ENCODE peak calls at places on chromosomes 7 and 10, in ten cellular contexts. One of them, this sample, is unnamed.

GRCh38 chr10:114239117-114239993 is at the start of gene VWA2:
- DNase-seq in astrocyte of the spinal cord: no peak
- DNase-seq in endothelial cell: peak; percentile 55
- DNase-seq in colonic mucosa: peak; percentile 61
- DNase-seq in brain microvascular endothelial cell: no peak
- DNase-seq in psoas muscle: peak; percentile 18
- DNase-seq in Caco-2: peak; percentile 85
- DNase-seq in suprapubic skin: no peak
- DNase-seq in heart right ventricle: peak; percentile 14
- DNase-seq in osteoblast: no peak
- DNase-seq in this sample: no peak

GRCh38 chr7:7770228-7770627 is 51.8 kb upstream of the RPA3 start:
- DNase-seq in Caco-2: no peak
- DNase-seq in heart right ventricle: no peak
- DNase-seq in colonic mucosa: no peak
- DNase-seq in endothelial cell: no peak
- DNase-seq in brain microvascular endothelial cell: no peak
- DNase-seq in osteoblast: no peak
- DNase-seq in astrocyte of the spinal cord: peak; percentile 34
- DNase-seq in psoas muscle: no peak
- DNase-seq in suprapubic skin: no peak
- DNase-seq in this sample: no peak

GRCh38 chr10:21675157-21675796 is 141.2 kb downstream of the MLLT10 start:
- DNase-seq in endothelial cell: peak; percentile 31
- DNase-seq in osteoblast: peak; percentile 25
- DNase-seq in suprapubic skin: no peak
- DNase-seq in psoas muscle: no peak
- DNase-seq in brain microvascular endothelial cell: peak; percentile 14
- DNase-seq in Caco-2: peak; percentile 70
- DNase-seq in colonic mucosa: peak; percentile 30
- DNase-seq in heart right ventricle: no peak
- DNase-seq in astrocyte of the spinal cord: peak; percentile 26
- DNase-seq in this sample: no peak

GRCh38 chr10:133462512-133463305 is 9.0 kb downstream of the SCART1 start:
- DNase-seq in colonic mucosa: no peak
- DNase-seq in osteoblast: peak; percentile 74
- DNase-seq in astrocyte of the spinal cord: no peak
- DNase-seq in heart right ventricle: no peak
- DNase-seq in Caco-2: no peak
- DNase-seq in suprapubic skin: no peak
- DNase-seq in psoas muscle: no peak
- DNase-seq in endothelial cell: no peak
- DNase-seq in brain microvascular endothelial cell: no peak
- DNase-seq in this sample: no peak

GRCh38 chr10:116143673-116144072 is 129.3 kb downstream of the GFRA1 start:
- DNase-seq in colonic mucosa: no peak
- DNase-seq in osteoblast: no peak
- DNase-seq in endothelial cell: no peak
- DNase-seq in heart right ventricle: no peak
- DNase-seq in suprapubic skin: no peak
- DNase-seq in astrocyte of the spinal cord: no peak
- DNase-seq in Caco-2: no peak
- DNase-seq in psoas muscle: no peak
- DNase-seq in brain microvascular endothelial cell: no peak
- DNase-seq in this sample: no peak

GRCh38 chr10:29408847-29409240 is 120.0 kb downstream of the LYZL1 start:
- DNase-seq in colonic mucosa: no peak
- DNase-seq in psoas muscle: no peak
- DNase-seq in brain microvascular endothelial cell: no peak
- DNase-seq in osteoblast: no peak
- DNase-seq in heart right ventricle: no peak
- DNase-seq in endothelial cell: no peak
- DNase-seq in Caco-2: no peak
- DNase-seq in astrocyte of the spinal cord: no peak
- DNase-seq in suprapubic skin: no peak
- DNase-seq in this sample: no peak

GRCh38 chr7:123865517-123866117 is 20.6 kb downstream of the HYAL4 start:
- DNase-seq in brain microvascular endothelial cell: peak; percentile 76
- DNase-seq in colonic mucosa: peak; percentile 78
- DNase-seq in psoas muscle: no peak
- DNase-seq in osteoblast: no peak
- DNase-seq in suprapubic skin: no peak
- DNase-seq in Caco-2: peak; percentile 72
- DNase-seq in astrocyte of the spinal cord: peak; percentile 76
- DNase-seq in heart right ventricle: peak; percentile 51
- DNase-seq in endothelial cell: peak; percentile 58
- DNase-seq in this sample: no peak

GRCh38 chr7:47611045-47611511 is 29.2 kb upstream of the TNS3 start:
- DNase-seq in suprapubic skin: no peak
- DNase-seq in brain microvascular endothelial cell: no peak
- DNase-seq in colonic mucosa: peak; percentile 88
- DNase-seq in heart right ventricle: no peak
- DNase-seq in astrocyte of the spinal cord: no peak
- DNase-seq in endothelial cell: no peak
- DNase-seq in psoas muscle: no peak
- DNase-seq in Caco-2: no peak
- DNase-seq in osteoblast: no peak
- DNase-seq in this sample: no peak

DNA sequence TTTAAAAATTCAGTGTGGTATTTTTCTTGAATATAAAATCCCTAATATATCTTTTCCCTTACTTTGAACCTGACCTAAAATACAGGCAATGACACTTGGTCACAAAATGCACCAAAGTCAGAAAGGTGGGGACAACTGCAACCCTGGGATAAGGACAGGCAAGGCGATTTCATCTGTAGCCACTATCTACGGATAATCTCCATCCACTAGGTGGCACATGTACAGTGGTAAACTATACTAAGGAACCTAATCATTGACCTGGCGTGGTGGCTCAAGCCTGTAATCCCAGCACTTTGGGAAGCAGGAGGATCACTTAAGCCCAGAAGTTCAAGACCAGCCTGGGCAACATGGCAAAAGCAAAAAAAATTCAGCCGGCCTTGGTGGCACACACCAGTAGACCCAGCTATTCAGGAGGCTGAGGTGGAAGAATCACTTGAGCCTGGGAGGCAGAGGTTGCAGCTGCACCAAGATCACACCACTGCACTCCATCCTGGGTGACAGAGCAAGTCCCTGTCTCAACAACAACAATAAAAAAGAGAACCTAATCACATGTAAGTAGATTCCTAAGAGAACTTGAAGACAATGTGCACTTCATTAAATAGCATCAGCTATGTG is 98.9 kb downstream of the KMT2C start:
- DNase-seq in suprapubic skin: no peak
- DNase-seq in endothelial cell: peak; percentile 22
- DNase-seq in Caco-2: peak; percentile 63
- DNase-seq in psoas muscle: no peak
- DNase-seq in heart right ventricle: peak; percentile 14
- DNase-seq in colonic mucosa: peak; percentile 49
- DNase-seq in osteoblast: peak; percentile 37
- DNase-seq in brain microvascular endothelial cell: peak; percentile 52
- DNase-seq in astrocyte of the spinal cord: peak; percentile 57
- DNase-seq in this sample: no peak
- TF ChIP-seq CTCF in suprapubic skin: peak; percentile 34
- TF ChIP-seq CTCF in endothelial cell: no peak
- TF ChIP-seq CTCF in Caco-2: peak; percentile 56
- TF ChIP-seq CTCF in psoas muscle: peak; percentile 55
- TF ChIP-seq CTCF in heart right ventricle: peak; percentile 64
- TF ChIP-seq CTCF in colonic mucosa: peak; percentile 41
- TF ChIP-seq CTCF in osteoblast: peak; percentile 61
- TF ChIP-seq CTCF in brain microvascular endothelial cell: peak; percentile 69
- TF ChIP-seq CTCF in astrocyte of the spinal cord: peak; percentile 61
- TF ChIP-seq CTCF in this sample: peak; percentile 80

GRCh38 chr7:136180984-136181383 is 203.8 kb upstream of the MTPN start:
- DNase-seq in astrocyte of the spinal cord: no peak
- DNase-seq in osteoblast: no peak
- DNase-seq in colonic mucosa: no peak
- DNase-seq in suprapubic skin: no peak
- DNase-seq in brain microvascular endothelial cell: no peak
- DNase-seq in psoas muscle: no peak
- DNase-seq in endothelial cell: no peak
- DNase-seq in Caco-2: no peak
- DNase-seq in heart right ventricle: no peak
- DNase-seq in this sample: no peak

GRCh38 chr7:136184719-136185118 is 207.6 kb upstream of the MTPN start:
- DNase-seq in astrocyte of the spinal cord: no peak
- DNase-seq in colonic mucosa: no peak
- DNase-seq in heart right ventricle: no peak
- DNase-seq in endothelial cell: no peak
- DNase-seq in Caco-2: no peak
- DNase-seq in brain microvascular endothelial cell: no peak
- DNase-seq in osteoblast: no peak
- DNase-seq in psoas muscle: no peak
- DNase-seq in suprapubic skin: no peak
- DNase-seq in this sample: no peak

GRCh38 chr7:136179154-136179553 is 202.0 kb upstream of the MTPN start:
- DNase-seq in astrocyte of the spinal cord: no peak
- DNase-seq in brain microvascular endothelial cell: no peak
- DNase-seq in heart right ventricle: no peak
- DNase-seq in osteoblast: no peak
- DNase-seq in endothelial cell: no peak
- DNase-seq in psoas muscle: no peak
- DNase-seq in colonic mucosa: no peak
- DNase-seq in suprapubic skin: no peak
- DNase-seq in Caco-2: no peak
- DNase-seq in this sample: no peak

GRCh38 chr7:136179829-136180721 is 202.9 kb upstream of the MTPN start:
- DNase-seq in osteoblast: no peak
- DNase-seq in psoas muscle: no peak
- DNase-seq in heart right ventricle: no peak
- DNase-seq in colonic mucosa: no peak
- DNase-seq in brain microvascular endothelial cell: no peak
- DNase-seq in suprapubic skin: no peak
- DNase-seq in astrocyte of the spinal cord: no peak
- DNase-seq in endothelial cell: no peak
- DNase-seq in Caco-2: no peak
- DNase-seq in this sample: no peak

GRCh38 chr7:136183981-136184380 is 206.8 kb upstream of the MTPN start:
- DNase-seq in colonic mucosa: no peak
- DNase-seq in heart right ventricle: no peak
- DNase-seq in brain microvascular endothelial cell: no peak
- DNase-seq in astrocyte of the spinal cord: peak; percentile 4
- DNase-seq in psoas muscle: no peak
- DNase-seq in endothelial cell: peak; percentile 9
- DNase-seq in suprapubic skin: no peak
- DNase-seq in osteoblast: no peak
- DNase-seq in Caco-2: no peak
- DNase-seq in this sample: no peak
- TF ChIP-seq CTCF in colonic mucosa: no peak
- TF ChIP-seq CTCF in heart right ventricle: peak; percentile 34
- TF ChIP-seq CTCF in brain microvascular endothelial cell: peak; percentile 52
- TF ChIP-seq CTCF in astrocyte of the spinal cord: peak; percentile 30
- TF ChIP-seq CTCF in psoas muscle: no peak
- TF ChIP-seq CTCF in endothelial cell: no peak
- TF ChIP-seq CTCF in suprapubic skin: no peak
- TF ChIP-seq CTCF in osteoblast: no peak
- TF ChIP-seq CTCF in Caco-2: no peak
- TF ChIP-seq CTCF in this sample: peak; percentile 62

GRCh38 chr10:17247210-17247609 is 19.2 kb downstream of the VIM start:
- DNase-seq in Caco-2: no peak
- DNase-seq in astrocyte of the spinal cord: no peak
- DNase-seq in endothelial cell: no peak
- DNase-seq in heart right ventricle: no peak
- DNase-seq in psoas muscle: no peak
- DNase-seq in suprapubic skin: no peak
- DNase-seq in osteoblast: no peak
- DNase-seq in brain microvascular endothelial cell: no peak
- DNase-seq in colonic mucosa: no peak
- DNase-seq in this sample: no peak

GRCh38 chr10:17250736-17251135 is 22.7 kb downstream of the VIM start:
- DNase-seq in heart right ventricle: no peak
- DNase-seq in astrocyte of the spinal cord: no peak
- DNase-seq in suprapubic skin: no peak
- DNase-seq in brain microvascular endothelial cell: no peak
- DNase-seq in psoas muscle: no peak
- DNase-seq in Caco-2: no peak
- DNase-seq in colonic mucosa: no peak
- DNase-seq in endothelial cell: no peak
- DNase-seq in osteoblast: no peak
- DNase-seq in this sample: no peak

GRCh38 chr10:17248964-17249363 is 20.9 kb downstream of the VIM start:
- DNase-seq in osteoblast: no peak
- DNase-seq in endothelial cell: no peak
- DNase-seq in colonic mucosa: no peak
- DNase-seq in heart right ventricle: no peak
- DNase-seq in psoas muscle: no peak
- DNase-seq in Caco-2: no peak
- DNase-seq in astrocyte of the spinal cord: no peak
- DNase-seq in suprapubic skin: no peak
- DNase-seq in brain microvascular endothelial cell: no peak
- DNase-seq in this sample: no peak

GRCh38 chr10:17244712-17245365 is 16.8 kb downstream of the VIM start:
- DNase-seq in osteoblast: no peak
- DNase-seq in endothelial cell: no peak
- DNase-seq in brain microvascular endothelial cell: no peak
- DNase-seq in astrocyte of the spinal cord: peak; percentile 36
- DNase-seq in heart right ventricle: no peak
- DNase-seq in Caco-2: no peak
- DNase-seq in suprapubic skin: no peak
- DNase-seq in colonic mucosa: no peak
- DNase-seq in psoas muscle: no peak
- DNase-seq in this sample: no peak

GRCh38 chr10:17249820-17250219 is 21.8 kb downstream of the VIM start:
- DNase-seq in astrocyte of the spinal cord: peak; percentile 36
- DNase-seq in brain microvascular endothelial cell: no peak
- DNase-seq in suprapubic skin: no peak
- DNase-seq in endothelial cell: no peak
- DNase-seq in osteoblast: no peak
- DNase-seq in Caco-2: no peak
- DNase-seq in heart right ventricle: no peak
- DNase-seq in psoas muscle: no peak
- DNase-seq in colonic mucosa: no peak
- DNase-seq in this sample: no peak
- TF ChIP-seq CTCF in astrocyte of the spinal cord: peak; percentile 60
- TF ChIP-seq CTCF in brain microvascular endothelial cell: peak; percentile 70
- TF ChIP-seq CTCF in suprapubic skin: no peak
- TF ChIP-seq CTCF in endothelial cell: peak; percentile 36
- TF ChIP-seq CTCF in osteoblast: peak; percentile 55
- TF ChIP-seq CTCF in Caco-2: no peak
- TF ChIP-seq CTCF in heart right ventricle: peak; percentile 33
- TF ChIP-seq CTCF in psoas muscle: peak; percentile 10
- TF ChIP-seq CTCF in colonic mucosa: no peak
- TF ChIP-seq CTCF in this sample: peak; percentile 69

GRCh38 chr10:78972160-78972946 is 96.4 kb upstream of the ZMIZ1 start:
- DNase-seq in osteoblast: peak; percentile 97
- DNase-seq in Caco-2: peak; percentile 49
- DNase-seq in heart right ventricle: peak; percentile 76
- DNase-seq in astrocyte of the spinal cord: peak; percentile 95
- DNase-seq in brain microvascular endothelial cell: peak; percentile 78
- DNase-seq in psoas muscle: peak; percentile 90
- DNase-seq in suprapubic skin: peak; percentile 88
- DNase-seq in colonic mucosa: peak; percentile 52
- DNase-seq in endothelial cell: peak; percentile 27
- DNase-seq in this sample: no peak

GRCh38 chr10:78969719-78970118 is 99.0 kb upstream of the ZMIZ1 start:
- DNase-seq in astrocyte of the spinal cord: no peak
- DNase-seq in colonic mucosa: no peak
- DNase-seq in endothelial cell: no peak
- DNase-seq in brain microvascular endothelial cell: no peak
- DNase-seq in osteoblast: no peak
- DNase-seq in Caco-2: no peak
- DNase-seq in suprapubic skin: no peak
- DNase-seq in heart right ventricle: no peak
- DNase-seq in psoas muscle: no peak
- DNase-seq in this sample: no peak

GRCh38 chr10:78972947-78973900 is 95.5 kb upstream of the ZMIZ1 start:
- DNase-seq in colonic mucosa: peak; percentile 66
- DNase-seq in suprapubic skin: peak; percentile 87
- DNase-seq in osteoblast: peak; percentile 99
- DNase-seq in psoas muscle: peak; percentile 81
- DNase-seq in endothelial cell: peak; percentile 81
- DNase-seq in Caco-2: peak; percentile 83
- DNase-seq in heart right ventricle: peak; percentile 88
- DNase-seq in astrocyte of the spinal cord: peak; percentile 96
- DNase-seq in brain microvascular endothelial cell: peak; percentile 88
- DNase-seq in this sample: no peak

GRCh38 chr10:78970261-78970660 is 98.5 kb upstream of the ZMIZ1 start:
- DNase-seq in Caco-2: no peak
- DNase-seq in psoas muscle: no peak
- DNase-seq in suprapubic skin: no peak
- DNase-seq in astrocyte of the spinal cord: no peak
- DNase-seq in heart right ventricle: no peak
- DNase-seq in brain microvascular endothelial cell: no peak
- DNase-seq in osteoblast: no peak
- DNase-seq in endothelial cell: no peak
- DNase-seq in colonic mucosa: no peak
- DNase-seq in this sample: no peak

GRCh38 chr10:78971094-78971682 is 97.6 kb upstream of the ZMIZ1 start:
- DNase-seq in heart right ventricle: no peak
- DNase-seq in endothelial cell: no peak
- DNase-seq in suprapubic skin: no peak
- DNase-seq in Caco-2: no peak
- DNase-seq in colonic mucosa: no peak
- DNase-seq in astrocyte of the spinal cord: no peak
- DNase-seq in osteoblast: no peak
- DNase-seq in brain microvascular endothelial cell: no peak
- DNase-seq in psoas muscle: no peak
- DNase-seq in this sample: no peak
- TF ChIP-seq CTCF in heart right ventricle: no peak
- TF ChIP-seq CTCF in endothelial cell: no peak
- TF ChIP-seq CTCF in suprapubic skin: no peak
- TF ChIP-seq CTCF in Caco-2: no peak
- TF ChIP-seq CTCF in colonic mucosa: no peak
- TF ChIP-seq CTCF in astrocyte of the spinal cord: no peak
- TF ChIP-seq CTCF in osteoblast: peak; percentile 20
- TF ChIP-seq CTCF in brain microvascular endothelial cell: peak; percentile 35
- TF ChIP-seq CTCF in psoas muscle: no peak
- TF ChIP-seq CTCF in this sample: peak; percentile 36